ENCODE peak calls at places on chromosomes 11 and 22, in eight cellular contexts. P is brain microvascular endothelial cell; L is CD8-positive, alpha-beta memory T cell; R is gastrocnemius medialis; B is right lobe of liver; J is heart left ventricle; X is CD4-positive, alpha-beta memory T cell; F is tibial artery. G is an unnamed sample. For H3K36me3, the result is how much of the 10 kb centered on the place peaks cover.

GRCh38 chr11:116460156-116460965 is 312.4 kb downstream of the BUD13 start:
- DNase-seq in P (no peak), L (no peak), R (no peak), B (no peak), J (no peak), X (no peak), F (no peak), G (no peak)

GRCh38 chr11:69654660-69655478 is 13.9 kb downstream of the CCND1 start:
- DNase-seq in P (no peak), L (peak), R (no peak), B (peak), J (peak), X (no peak), F (peak), G (peak)

GRCh38 chr11:103661185-103661584 is 375.3 kb upstream of the DDI1 start:
- DNase-seq in P (no peak), L (no peak), R (no peak), B (no peak), J (no peak), X (no peak), F (no peak), G (no peak)

GRCh38 chr11:104705475-104706195 is 192.6 kb downstream of the CASP12 start:
- DNase-seq in P (peak), L (peak), R (peak), B (no peak), J (peak), X (peak), F (peak), G (peak)

GRCh38 chr22:26670459-26670858 is 13.1 kb downstream of the MIAT start:
- DNase-seq in P (no peak), L (no peak), R (no peak), B (no peak), J (no peak), X (no peak), F (no peak), G (no peak)

GRCh38 chr11:27239305-27239942 is 123.6 kb downstream of the CCDC34 start:
- DNase-seq in P (no peak), L (no peak), R (no peak), B (no peak), J (peak), X (no peak), F (no peak), G (no peak)

GRCh38 chr22:28976588-28976987 is 85.0 kb downstream of the C22orf31 start:
- DNase-seq in P (peak), L (no peak), R (no peak), B (no peak), J (no peak), X (no peak), F (no peak), G (peak)

GRCh38 chr11:45646275-45646970 is 19.0 kb downstream of the CHST1 start:
- DNase-seq in P (peak), L (no peak), R (no peak), B (no peak), J (no peak), X (no peak), F (no peak), G (peak)

GRCh38 chr22:22210375-22210774 is 34.2 kb upstream of the VPREB1 start:
- DNase-seq in P (peak), L (peak), R (no peak), B (no peak), J (no peak), X (peak), F (no peak), G (no peak)

GRCh38 chr11:102274628-102275027 is 42.7 kb upstream of the BIRC3 start:
- DNase-seq in P (no peak), L (no peak), R (no peak), B (no peak), J (no peak), X (no peak), F (no peak), G (no peak)

GRCh38 chr11:43736502-43737193 is 56.1 kb downstream of the HSD17B12 start:
- DNase-seq in P (peak), L (no peak), R (no peak), B (no peak), J (no peak), X (no peak), F (no peak), G (peak)

GRCh38 chr11:117020873-117021564 is 77.2 kb downstream of the SIK3 start:
- DNase-seq in P (no peak), L (no peak), R (no peak), B (no peak), J (no peak), X (no peak), F (no peak), G (no peak)

GRCh38 chr11:117950999-117951961 is 22.1 kb upstream of the TMPRSS13 start:
- DNase-seq in P (no peak), L (peak), R (no peak), B (no peak), J (no peak), X (peak), F (no peak), G (no peak)

GRCh38 chr11:115527534-115528125 is 23.4 kb upstream of the CADM1 start:
- DNase-seq in P (no peak), L (no peak), R (no peak), B (no peak), J (no peak), X (no peak), F (no peak), G (no peak)

GRCh38 chr11:77186302-77186701 is 58.3 kb downstream of the MYO7A start:
- DNase-seq in P (no peak), L (no peak), R (no peak), B (no peak), J (no peak), X (no peak), F (no peak), G (no peak)

GRCh38 chr22:39094717-39095389 is 2.2 kb upstream of the APOBEC3H start:
- DNase-seq in P (no peak), L (peak), R (no peak), B (no peak), J (no peak), X (peak), F (no peak), G (no peak)

GRCh38 chr11:100581318-100581717 is 105.8 kb upstream of the ARHGAP42 start:
- DNase-seq in P (no peak), L (no peak), R (peak), B (no peak), J (no peak), X (no peak), F (no peak), G (no peak)

GRCh38 chr11:118142809-118143208 is 9.8 kb downstream of the SCN4B start:
- DNase-seq in P (no peak), L (peak), R (no peak), B (peak), J (no peak), X (no peak), F (no peak), G (no peak)

GRCh38 chr11:125777309-125777708 is 1.3 kb downstream of the PATE2 start:
- DNase-seq in P (peak), L (no peak), R (no peak), B (no peak), J (no peak), X (no peak), F (no peak), G (peak)

GRCh38 chr22:36379593-36380361 is 8.0 kb downstream of the MYH9 start:
- DNase-seq in P (no peak), L (peak), R (no peak), B (no peak), J (peak), X (peak), F (peak), G (peak)
- H3K36me3 ChIP-seq in P (half or more), L (under half), R (under half), B (under half), J (half or more), X (under half), F (under half), G (under half)

GRCh38 chr11:47923667-47924066 is 56.7 kb upstream of the PTPRJ start:
- DNase-seq in P (no peak), L (no peak), R (peak), B (no peak), J (peak), X (no peak), F (peak), G (no peak)
- H3K36me3 ChIP-seq in P (under half), L (under half), R (under half), B (under half), J (under half), X (under half), F (under half), G (under half)

GRCh38 chr11:64518928-64519327 is 72.1 kb upstream of the SLC22A12 start:
- DNase-seq in P (no peak), L (no peak), R (no peak), B (no peak), J (no peak), X (no peak), F (peak), G (no peak)
- H3K36me3 ChIP-seq in P (under half), L (under half), R (under half), B (under half), J (under half), X (under half), F (under half), G (under half)

GRCh38 chr11:134264966-134265365 is 11.2 kb upstream of the GLB1L3 start:
- DNase-seq in P (no peak), L (no peak), R (no peak), B (no peak), J (no peak), X (no peak), F (no peak), G (no peak)
- H3K36me3 ChIP-seq in P (under half), L (under half), R (half or more), B (under half), J (half or more), X (under half), F (under half), G (under half)

DNA sequence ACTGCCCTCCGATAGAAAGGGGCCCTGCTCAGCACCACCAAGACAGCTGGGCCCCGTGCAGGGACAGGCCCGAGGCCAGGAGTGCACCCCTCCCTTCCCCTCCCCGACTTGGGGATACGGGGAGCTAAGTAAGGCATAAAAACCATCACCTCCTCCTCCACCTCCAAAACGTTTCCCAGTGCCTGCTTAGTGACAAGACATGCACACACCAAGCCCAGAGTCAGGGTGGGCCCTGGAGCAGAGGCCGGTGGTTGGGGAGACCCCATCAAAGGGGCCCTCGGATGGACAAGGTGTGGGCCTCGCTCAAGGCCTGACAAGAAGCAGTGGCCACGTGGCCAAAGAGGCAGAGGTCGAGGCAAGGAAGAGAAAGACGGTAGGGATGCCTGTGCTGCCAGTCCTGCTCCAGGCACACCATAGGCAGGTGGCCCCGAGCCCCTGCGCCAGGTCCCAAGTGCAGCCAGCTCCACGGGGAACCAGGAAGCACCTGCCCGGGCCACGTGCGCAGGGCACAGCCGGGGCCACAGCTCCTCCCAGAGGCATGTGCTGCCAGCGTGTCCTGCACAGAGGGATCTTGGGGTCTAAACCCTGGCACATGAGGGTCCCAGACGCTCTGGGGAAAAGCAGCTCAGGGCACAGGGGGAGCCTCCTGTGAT is 53.0 kb downstream of the BRD1 start:
- DNase-seq in P (no peak), L (no peak), R (no peak), B (no peak), J (no peak), X (no peak), F (no peak), G (no peak)
- H3K36me3 ChIP-seq in P (under half), L (under half), R (half or more), B (under half), J (half or more), X (under half), F (half or more), G (half or more)

GRCh38 chr11:68016161-68016903 is 6.2 kb downstream of the ALDH3B1 start:
- DNase-seq in P (no peak), L (no peak), R (no peak), B (no peak), J (no peak), X (no peak), F (no peak), G (no peak)
- H3K36me3 ChIP-seq in P (under half), L (under half), R (under half), B (under half), J (under half), X (under half), F (under half), G (under half)

DNA sequence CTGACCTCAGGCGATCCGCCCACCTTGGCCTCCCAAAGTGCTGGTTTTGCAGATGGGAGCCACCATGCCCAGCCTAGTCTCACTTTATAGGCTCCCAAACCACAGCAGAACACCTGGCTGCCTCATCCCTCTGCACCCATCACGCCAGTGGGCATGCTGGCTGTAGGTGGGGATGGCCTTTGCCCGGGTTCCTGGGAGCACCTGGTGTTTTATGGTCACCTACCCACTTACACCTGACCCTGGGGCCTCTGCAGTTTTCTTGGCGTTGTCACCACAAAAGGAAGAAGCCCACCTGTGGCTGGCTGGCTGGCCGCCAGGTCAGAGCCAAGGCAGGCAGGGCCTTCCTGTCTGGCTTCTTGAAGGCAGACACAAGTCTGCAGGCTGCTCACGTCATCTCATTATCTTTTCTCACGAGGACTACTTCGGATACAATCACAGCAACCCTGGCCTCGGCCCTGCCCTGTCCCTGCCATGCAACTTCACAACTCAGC is 8.2 kb downstream of the RRP7A start:
- DNase-seq in P (no peak), L (no peak), R (no peak), B (no peak), J (no peak), X (no peak), F (no peak), G (no peak)
- H3K36me3 ChIP-seq in P (under half), L (under half), R (under half), B (under half), J (under half), X (under half), F (under half), G (under half)

DNA sequence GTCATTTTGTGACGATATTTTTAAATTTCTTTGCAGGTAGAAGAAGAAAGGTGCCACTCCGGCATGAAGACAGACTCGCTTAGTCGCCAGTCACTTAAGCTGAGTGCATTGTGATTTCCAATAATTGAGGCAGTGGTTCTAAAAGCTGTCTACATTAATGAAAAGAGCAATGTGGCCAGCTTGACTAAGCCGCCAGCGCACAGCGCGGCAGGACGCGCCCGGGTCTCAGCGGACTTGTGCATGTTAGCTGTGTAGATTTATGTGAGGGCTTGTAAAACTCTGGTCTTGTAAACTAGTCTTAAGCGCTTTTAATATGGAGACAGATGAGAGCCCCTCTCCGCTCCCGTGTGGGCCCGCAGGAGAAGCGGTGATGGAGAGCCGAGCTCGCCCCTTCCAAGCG is 5.6 kb downstream of the DGCR8 start:
- DNase-seq in P (no peak), L (no peak), R (no peak), B (no peak), J (peak), X (no peak), F (peak), G (no peak)
- H3K36me3 ChIP-seq in P (half or more), L (half or more), R (half or more), B (under half), J (half or more), X (half or more), F (under half), G (half or more)

GRCh38 chr11:111727431-111727830 is 38.8 kb downstream of the PPP2R1B start:
- DNase-seq in P (no peak), L (no peak), R (no peak), B (no peak), J (no peak), X (no peak), F (no peak), G (no peak)

GRCh38 chr11:111726301-111726713 is 39.9 kb downstream of the PPP2R1B start:
- DNase-seq in P (no peak), L (no peak), R (no peak), B (peak), J (no peak), X (no peak), F (no peak), G (no peak)

GRCh38 chr11:111723595-111723994 is 42.6 kb downstream of the PPP2R1B start:
- DNase-seq in P (no peak), L (no peak), R (no peak), B (no peak), J (no peak), X (no peak), F (no peak), G (no peak)

GRCh38 chr11:111725621-111726020 is 40.6 kb downstream of the PPP2R1B start:
- DNase-seq in P (no peak), L (no peak), R (peak), B (no peak), J (no peak), X (no peak), F (no peak), G (no peak)

GRCh38 chr11:111724615-111725129 is 41.5 kb downstream of the PPP2R1B start:
- DNase-seq in P (no peak), L (no peak), R (no peak), B (no peak), J (no peak), X (no peak), F (no peak), G (no peak)
- H3K36me3 ChIP-seq in P (half or more), L (under half), R (half or more), B (under half), J (half or more), X (under half), F (half or more), G (under half)

DNA sequence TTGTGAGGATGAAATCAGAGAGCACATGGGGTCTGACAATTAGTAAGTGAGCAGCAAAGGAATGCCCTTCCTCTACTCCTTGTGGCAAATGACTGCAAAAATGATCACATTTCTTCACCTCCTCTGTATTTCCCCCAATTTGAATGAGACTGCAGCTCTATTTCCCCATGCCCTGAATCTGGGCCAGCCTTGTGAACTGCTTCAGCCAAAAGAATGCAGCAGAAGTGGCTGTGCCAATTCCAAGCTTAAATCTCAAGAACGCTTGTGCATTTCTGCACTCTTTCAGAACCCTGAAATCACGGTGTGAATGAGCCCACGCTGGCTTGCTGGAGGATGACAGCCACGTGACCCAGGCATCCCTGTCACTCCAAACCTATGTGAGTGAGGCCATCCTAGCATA is 9.9 kb downstream of the SLC43A3 start:
- DNase-seq in P (no peak), L (no peak), R (no peak), B (no peak), J (no peak), X (no peak), F (no peak), G (no peak)
- H3K36me3 ChIP-seq in P (under half), L (under half), R (under half), B (under half), J (half or more), X (under half), F (half or more), G (under half)

G was measured in A673.